ENCODE peak calls at places on chromosomes 6 and 20, in four cellular contexts. One of them, this sample, is unnamed.

GRCh38 chr6:25181923-25182322 is 97.3 kb upstream of the CARMIL1 start:
- DNase-seq in amniotic stem cell: no peak
- DNase-seq in stimulated activated CD8-positive, alpha-beta memory T cell treated with anti-CD3 and anti-CD28 coated beads, Interleukin-15, amount 100 ng/mL, for 24 hours: no peak
- DNase-seq in astrocyte of the cerebellum: no peak
- DNase-seq in this sample: no peak

GRCh38 chr6:21999012-21999528 is 297.8 kb downstream of the PRL start:
- DNase-seq in stimulated activated CD8-positive, alpha-beta memory T cell treated with anti-CD3 and anti-CD28 coated beads, Interleukin-15, amount 100 ng/mL, for 24 hours: no peak
- DNase-seq in astrocyte of the cerebellum: peak; percentile 28
- DNase-seq in amniotic stem cell: peak; percentile 38
- DNase-seq in this sample: no peak

GRCh38 chr20:36266189-36266588 is 29.9 kb downstream of the AAR2 start:
- DNase-seq in stimulated activated CD8-positive, alpha-beta memory T cell treated with anti-CD3 and anti-CD28 coated beads, Interleukin-15, amount 100 ng/mL, for 24 hours: no peak
- DNase-seq in astrocyte of the cerebellum: no peak
- DNase-seq in amniotic stem cell: no peak
- DNase-seq in this sample: no peak

GRCh38 chr20:19347943-19348456 is 135.6 kb downstream of the SLC24A3 start:
- DNase-seq in stimulated activated CD8-positive, alpha-beta memory T cell treated with anti-CD3 and anti-CD28 coated beads, Interleukin-15, amount 100 ng/mL, for 24 hours: no peak
- DNase-seq in astrocyte of the cerebellum: no peak
- DNase-seq in amniotic stem cell: no peak
- DNase-seq in this sample: no peak

GRCh38 chr20:41524980-41525613 is 93.1 kb downstream of the CHD6 start:
- DNase-seq in stimulated activated CD8-positive, alpha-beta memory T cell treated with anti-CD3 and anti-CD28 coated beads, Interleukin-15, amount 100 ng/mL, for 24 hours: no peak
- DNase-seq in astrocyte of the cerebellum: no peak
- DNase-seq in amniotic stem cell: no peak
- DNase-seq in this sample: no peak

GRCh38 chr6:151067684-151068596 is 171.8 kb upstream of the AKAP12 start:
- DNase-seq in amniotic stem cell: peak; percentile 87
- DNase-seq in stimulated activated CD8-positive, alpha-beta memory T cell treated with anti-CD3 and anti-CD28 coated beads, Interleukin-15, amount 100 ng/mL, for 24 hours: no peak
- DNase-seq in astrocyte of the cerebellum: peak; percentile 84
- DNase-seq in this sample: peak; percentile 97

GRCh38 chr6:30480536-30481156 is 8.7 kb upstream of the HLA-E start:
- DNase-seq in amniotic stem cell: no peak
- DNase-seq in astrocyte of the cerebellum: no peak
- DNase-seq in stimulated activated CD8-positive, alpha-beta memory T cell treated with anti-CD3 and anti-CD28 coated beads, Interleukin-15, amount 100 ng/mL, for 24 hours: no peak
- DNase-seq in this sample: no peak

GRCh38 chr6:155162682-155163081 is 101.1 kb upstream of the CLDN20 start:
- DNase-seq in stimulated activated CD8-positive, alpha-beta memory T cell treated with anti-CD3 and anti-CD28 coated beads, Interleukin-15, amount 100 ng/mL, for 24 hours: no peak
- DNase-seq in astrocyte of the cerebellum: no peak
- DNase-seq in amniotic stem cell: no peak
- DNase-seq in this sample: no peak

GRCh38 chr20:38113401-38114325 is 51.4 kb downstream of the TGM2 start:
- DNase-seq in stimulated activated CD8-positive, alpha-beta memory T cell treated with anti-CD3 and anti-CD28 coated beads, Interleukin-15, amount 100 ng/mL, for 24 hours: no peak
- DNase-seq in amniotic stem cell: no peak
- DNase-seq in astrocyte of the cerebellum: no peak
- DNase-seq in this sample: no peak

GRCh38 chr20:18377896-18378481 is 88.8 kb downstream of the DZANK1 start:
- DNase-seq in stimulated activated CD8-positive, alpha-beta memory T cell treated with anti-CD3 and anti-CD28 coated beads, Interleukin-15, amount 100 ng/mL, for 24 hours: no peak
- DNase-seq in amniotic stem cell: no peak
- DNase-seq in astrocyte of the cerebellum: no peak
- DNase-seq in this sample: no peak

GRCh38 chr6:47698342-47698787 is at the start of gene ADGRF4:
- DNase-seq in astrocyte of the cerebellum: no peak
- DNase-seq in stimulated activated CD8-positive, alpha-beta memory T cell treated with anti-CD3 and anti-CD28 coated beads, Interleukin-15, amount 100 ng/mL, for 24 hours: no peak
- DNase-seq in amniotic stem cell: no peak
- DNase-seq in this sample: no peak

GRCh38 chr6:128731249-128732165 is 151.4 kb upstream of the LAMA2 start:
- DNase-seq in amniotic stem cell: peak; percentile 31
- DNase-seq in stimulated activated CD8-positive, alpha-beta memory T cell treated with anti-CD3 and anti-CD28 coated beads, Interleukin-15, amount 100 ng/mL, for 24 hours: no peak
- DNase-seq in astrocyte of the cerebellum: peak; percentile 32
- DNase-seq in this sample: no peak

GRCh38 chr6:99514089-99514488 is 1.1 kb downstream of the USP45 start:
- DNase-seq in stimulated activated CD8-positive, alpha-beta memory T cell treated with anti-CD3 and anti-CD28 coated beads, Interleukin-15, amount 100 ng/mL, for 24 hours: no peak
- DNase-seq in amniotic stem cell: no peak
- DNase-seq in astrocyte of the cerebellum: no peak
- DNase-seq in this sample: no peak

GRCh38 chr6:125310994-125311649 is 9.4 kb upstream of the HDDC2 start:
- DNase-seq in astrocyte of the cerebellum: peak; percentile 54
- DNase-seq in amniotic stem cell: peak; percentile 31
- DNase-seq in stimulated activated CD8-positive, alpha-beta memory T cell treated with anti-CD3 and anti-CD28 coated beads, Interleukin-15, amount 100 ng/mL, for 24 hours: no peak
- DNase-seq in this sample: peak; percentile 57

GRCh38 chr6:170201361-170201760 is 89.5 kb downstream of the DLL1 start:
- DNase-seq in astrocyte of the cerebellum: no peak
- DNase-seq in amniotic stem cell: no peak
- DNase-seq in stimulated activated CD8-positive, alpha-beta memory T cell treated with anti-CD3 and anti-CD28 coated beads, Interleukin-15, amount 100 ng/mL, for 24 hours: no peak
- DNase-seq in this sample: no peak

This sample was measured in brain pericyte.